ENCODE peak calls at places on chromosomes 16 and 17, in four cellular contexts. K is left ventricle myocardium inferior, Y is uterus, D is GM23248. H is an unnamed sample.
A peak's percentile ranks its signal among the peaks of the same experiment; 100 is the strongest.

GRCh38 chr16:3095869-3096268 is 3.2 kb downstream of the ZSCAN10 start:
- DNase-seq in K (no peak), D (peak; percentile 39), Y (no peak), H (peak; percentile 48)

GRCh38 chr16:48537909-48538745 is 71.9 kb downstream of the N4BP1 start:
- DNase-seq in D (no peak), K (peak; percentile 69), Y (peak; percentile 66), H (no peak)

GRCh38 chr17:58577696-58578095 is 63.3 kb upstream of the MTMR4 start:
- DNase-seq in D (peak; percentile 81), Y (peak; percentile 26), K (peak; percentile 21), H (peak; percentile 53)

GRCh38 chr17:8294814-8295316 is 335 bp downstream of the SLC25A35 start:
- DNase-seq in K (no peak), Y (no peak), D (no peak), H (no peak)

GRCh38 chr17:50290074-50290702 is 15.9 kb downstream of the TMEM92 start:
- DNase-seq in D (peak; percentile 99), Y (peak; percentile 86), K (peak; percentile 61), H (peak; percentile 73)

GRCh38 chr17:62626719-62627218 is 701 bp upstream of the MRC2 start:
- DNase-seq in Y (peak; percentile 84), K (peak; percentile 67), D (peak; percentile 96), H (no peak)

GRCh38 chr16:11052080-11052808 is 107.9 kb downstream of the CLEC16A start:
- DNase-seq in Y (no peak), D (no peak), K (no peak), H (no peak)

GRCh38 chr17:35486920-35487727 is 38.6 kb upstream of the SLFN13 start:
- DNase-seq in Y (peak; percentile 52), K (peak; percentile 41), D (peak; percentile 91), H (peak; percentile 61)

GRCh38 chr17:65885484-65885883 is 306.4 kb downstream of the CEP112 start:
- DNase-seq in D (peak; percentile 55), K (no peak), Y (no peak), H (no peak)

GRCh38 chr17:40900819-40901356 is 15.8 kb upstream of the KRT20 start:
- DNase-seq in D (no peak), K (no peak), Y (no peak), H (no peak)

GRCh38 chr16:2715519-2715918 is 4.5 kb downstream of the PRSS27 start:
- DNase-seq in D (peak; percentile 67), K (peak; percentile 68), Y (peak; percentile 49), H (peak; percentile 49)

GRCh38 chr17:48925991-48926342 is 17.8 kb downstream of the UBE2Z start:
- DNase-seq in K (no peak), Y (no peak), D (no peak), H (no peak)

GRCh38 chr17:60129164-60129563 is 20.6 kb upstream of the CA4 start:
- DNase-seq in K (no peak), D (no peak), Y (no peak), H (no peak)

GRCh38 chr16:76749780-76750375 is 441.1 kb upstream of the MON1B start:
- DNase-seq in Y (no peak), K (no peak), D (no peak), H (no peak)

GRCh38 chr17:3512512-3513171 is 36.8 kb downstream of the ASPA start:
- DNase-seq in Y (peak; percentile 81), K (peak; percentile 84), D (peak; percentile 86), H (peak; percentile 87)

GRCh38 chr16:20383106-20384029 is 21.2 kb downstream of the PDILT start:
- DNase-seq in D (peak; percentile 72), K (peak; percentile 19), Y (peak; percentile 45), H (peak; percentile 65)

GRCh38 chr16:4465977-4466779 is 8.2 kb downstream of the NMRAL1 start:
- DNase-seq in Y (no peak), K (peak; percentile 78), D (no peak), H (peak; percentile 60)

GRCh38 chr17:57823469-57824401 is 26.1 kb downstream of the MRPS23 start:
- DNase-seq in D (peak; percentile 58), K (no peak), Y (no peak), H (no peak)

GRCh38 chr17:43338886-43339516 is 59.8 kb upstream of the ARL4D start:
- DNase-seq in K (peak; percentile 71), Y (peak; percentile 59), D (peak; percentile 68), H (peak; percentile 68)

GRCh38 chr16:73143681-73144370 is 95.9 kb upstream of the ZFHX3 start:
- DNase-seq in K (no peak), Y (no peak), D (peak; percentile 33), H (no peak)

GRCh38 chr17:31443386-31443785 is 51.9 kb downstream of the RAB11FIP4 start:
- DNase-seq in D (no peak), K (no peak), Y (no peak), H (peak; percentile 18)

GRCh38 chr17:77374170-77374936 is 233.6 kb downstream of the SEC14L1 start:
- DNase-seq in Y (peak; percentile 83), D (peak; percentile 86), K (peak; percentile 87), H (peak; percentile 88)

GRCh38 chr17:77375108-77375507 is 234.3 kb downstream of the SEC14L1 start:
- DNase-seq in D (no peak), K (no peak), Y (no peak), H (no peak)

GRCh38 chr17:77376795-77377751 is 236.3 kb downstream of the SEC14L1 start:
- DNase-seq in Y (no peak), D (no peak), K (peak; percentile 58), H (peak; percentile 87)

GRCh38 chr17:77375917-77376651 is 235.3 kb downstream of the SEC14L1 start:
- DNase-seq in D (peak; percentile 81), Y (peak; percentile 76), K (no peak), H (no peak)

DNA sequence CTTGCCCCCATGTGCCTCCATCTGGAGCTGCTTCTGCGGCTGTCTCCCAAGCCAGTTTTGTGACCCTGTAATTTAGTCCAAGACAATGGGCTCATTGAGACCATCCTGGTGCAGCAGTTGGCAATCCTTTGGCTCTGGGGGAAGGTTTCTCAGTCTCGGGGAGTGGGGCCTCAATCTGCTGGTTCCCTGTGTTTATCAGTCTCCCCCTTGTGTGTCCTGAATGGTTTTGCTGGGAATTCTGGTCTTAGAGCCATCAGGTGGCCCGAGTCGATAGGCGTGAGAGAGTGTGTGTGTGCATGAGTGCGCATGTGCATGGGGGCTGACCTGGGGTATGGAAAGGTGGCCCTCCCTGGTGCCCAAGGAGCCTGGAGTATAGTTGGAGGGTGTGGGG is 234.8 kb downstream of the SEC14L1 start:
- DNase-seq in D (no peak), Y (no peak), K (no peak), H (no peak)
- H3K4me3 ChIP-seq in D (peak overlapping the region; percentile 75), Y (peak overlapping the region; percentile 11), K (peak overlapping the region; percentile 98), H (no peak overlapping the region)

GRCh38 chr16:67166035-67166882 is 1.7 kb downstream of the HSF4 start:
- DNase-seq in Y (no peak), K (no peak), D (no peak), H (no peak)
- H3K4me3 ChIP-seq in Y (no peak overlapping the region), K (peak overlapping the region; percentile 70), D (no peak overlapping the region), H (no peak overlapping the region)

GRCh38 chr16:86300746-86301480 is 209.4 kb upstream of the FOXF1 start:
- DNase-seq in D (peak; percentile 56), Y (no peak), K (no peak), H (no peak)

GRCh38 chr16:86299882-86300490 is 210.3 kb upstream of the FOXF1 start:
- DNase-seq in K (no peak), Y (no peak), D (no peak), H (no peak)

GRCh38 chr16:86297391-86297790 is 212.9 kb upstream of the FOXF1 start:
- DNase-seq in Y (no peak), K (no peak), D (peak; percentile 46), H (no peak)

GRCh38 chr16:86296263-86296662 is 214.1 kb upstream of the FOXF1 start:
- DNase-seq in K (no peak), D (no peak), Y (no peak), H (no peak)

DNA sequence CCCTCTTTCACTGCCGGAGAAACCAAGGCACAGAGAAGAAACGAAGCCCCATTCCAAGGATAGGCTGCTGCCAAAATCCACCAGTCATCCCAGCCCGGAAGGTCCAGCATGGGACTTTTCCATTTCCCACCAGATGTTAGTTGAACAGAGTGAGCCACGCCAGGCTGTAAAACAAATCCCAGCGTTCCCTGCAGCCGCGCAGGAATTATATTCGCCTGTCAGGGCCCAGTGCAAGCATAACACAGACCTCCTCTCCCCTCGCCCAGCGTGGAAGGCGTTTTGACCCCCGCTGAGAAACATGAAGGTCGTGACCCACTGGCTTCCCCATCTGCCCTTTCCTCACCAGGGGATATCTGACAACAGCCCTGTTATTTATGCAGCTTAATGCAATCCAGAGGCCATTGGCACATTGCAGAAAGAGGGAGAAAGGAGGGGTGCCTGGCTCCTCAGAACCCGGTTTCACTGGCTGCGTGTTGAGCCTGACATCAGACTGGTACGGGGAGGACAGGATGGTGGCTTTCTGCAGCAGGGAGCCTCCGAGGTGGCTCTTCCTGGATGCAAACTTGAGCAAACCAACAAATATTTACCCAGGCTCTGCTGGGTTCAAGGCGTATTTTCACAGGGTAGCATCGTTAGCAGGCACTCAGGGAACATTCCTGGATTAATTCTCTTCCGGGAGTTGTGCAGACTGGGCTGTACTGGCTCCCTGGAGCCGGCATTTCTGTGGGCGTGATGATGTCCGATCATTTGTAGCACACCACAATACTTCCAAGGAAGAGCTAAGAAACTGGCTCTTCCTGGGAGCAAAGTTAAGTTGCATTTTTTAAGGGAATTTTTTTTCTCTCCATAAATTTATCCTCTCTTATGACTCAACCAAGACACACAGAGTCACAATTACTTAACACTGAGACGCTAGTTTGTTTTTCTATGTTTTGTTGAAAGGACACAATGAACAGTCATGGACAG is 211.9 kb upstream of the FOXF1 start:
- DNase-seq in Y (peak; percentile 46), K (no peak), D (peak; percentile 54), H (no peak)
- H3K4me3 ChIP-seq in Y (no peak overlapping the region), K (peak overlapping the region; percentile 29), D (peak overlapping the region; percentile 27), H (no peak overlapping the region)

GRCh38 chr17:12983986-12984932 is 33.6 kb downstream of the ELAC2 start:
- DNase-seq in Y (peak; percentile 86), K (peak; percentile 61), D (peak; percentile 98), H (peak; percentile 95)
- H3K4me3 ChIP-seq in Y (no peak overlapping the region), K (peak overlapping the region; percentile 36), D (peak overlapping the region; percentile 58), H (peak overlapping the region; percentile 29)

DNA sequence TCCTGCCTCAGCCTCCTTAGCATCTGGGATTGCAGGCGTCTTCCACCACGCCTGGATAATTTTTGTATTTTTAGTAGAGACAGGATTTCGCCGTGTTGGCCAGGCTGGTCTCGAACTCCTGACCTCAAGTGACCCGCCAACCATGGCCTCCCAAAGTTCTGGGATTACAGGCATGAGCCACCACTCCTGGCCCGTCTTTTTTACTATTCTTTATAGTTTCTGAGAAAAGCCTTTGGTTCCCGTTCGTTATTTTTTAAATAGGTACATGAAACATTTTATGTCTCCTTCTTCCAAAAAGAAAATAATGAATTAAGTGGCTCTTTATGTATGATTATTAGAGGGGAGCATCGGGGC is 570 bp upstream of the BCO1 start:
- DNase-seq in K (no peak), Y (no peak), D (no peak), H (no peak)
- H3K4me3 ChIP-seq in K (peak overlapping the region; percentile 50), Y (no peak overlapping the region), D (peak overlapping the region; percentile 71), H (peak overlapping the region; percentile 24)

GRCh38 chr16:27242868-27243590 is 25.5 kb downstream of the NSMCE1 start:
- DNase-seq in D (peak; percentile 87), K (no peak), Y (peak; percentile 42), H (no peak)
- H3K4me3 ChIP-seq in D (peak overlapping the region; percentile 26), K (peak overlapping the region; percentile 46), Y (peak overlapping the region; percentile 18), H (no peak overlapping the region)

GRCh38 chr17:71461504-71462197 is 659.2 kb upstream of the SOX9 start:
- DNase-seq in K (no peak), Y (no peak), D (no peak), H (no peak)
- H3K4me3 ChIP-seq in K (no peak overlapping the region), Y (no peak overlapping the region), D (no peak overlapping the region), H (no peak overlapping the region)

DNA sequence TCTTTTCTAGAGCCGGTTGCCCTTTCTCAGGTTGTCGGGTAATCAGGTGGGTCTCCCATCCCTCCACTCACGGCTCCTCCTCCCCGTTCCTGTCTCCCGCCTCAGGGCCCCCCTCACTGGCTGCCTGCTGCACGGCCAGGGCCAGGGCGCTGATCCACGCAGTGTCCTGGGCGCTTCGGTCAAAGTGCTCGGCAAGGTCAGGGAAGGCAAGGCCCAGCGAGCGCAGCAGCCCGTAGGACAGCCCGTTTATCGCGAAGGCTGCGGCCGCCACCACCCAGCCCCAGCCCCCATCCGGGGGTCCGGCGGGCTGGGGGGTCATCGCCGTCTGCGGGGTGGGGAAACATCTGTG is 723 bp downstream of the SLC16A11 start:
- DNase-seq in K (no peak), D (no peak), Y (no peak), H (peak; percentile 58)
- H3K4me3 ChIP-seq in K (peak overlapping the region; percentile 71), D (peak overlapping the region; percentile 63), Y (peak overlapping the region; percentile 29), H (peak overlapping the region; percentile 53)

H was measured in right lobe of liver.